ENCODE peak calls at places on chromosomes 7 and 10, in eight cellular contexts. One of them, this sample, is unnamed.

GRCh38 chr10:95250856-95251255 is 39.9 kb downstream of the PDLIM1 start:
- DNase-seq in activated B cell treated with CpG ODN at 0.5 μM for 24 hours: no peak
- DNase-seq in fibroblast of mammary gland: no peak
- DNase-seq in RWPE1: no peak
- DNase-seq in fibroblast of lung: no peak
- DNase-seq in fibroblast of the aortic adventitia: no peak
- DNase-seq in neural crest cell: no peak
- DNase-seq in CD4-positive, alpha-beta T cell: no peak
- DNase-seq in this sample: no peak

GRCh38 chr10:102918817-102919236 is 733 bp downstream of the CNNM2 start:
- DNase-seq in CD4-positive, alpha-beta T cell: no peak
- DNase-seq in neural crest cell: no peak
- DNase-seq in fibroblast of the aortic adventitia: no peak
- DNase-seq in fibroblast of lung: no peak
- DNase-seq in fibroblast of mammary gland: no peak
- DNase-seq in RWPE1: peak
- DNase-seq in activated B cell treated with CpG ODN at 0.5 μM for 24 hours: no peak
- DNase-seq in this sample: no peak

GRCh38 chr7:46015107-46015868 is 94.2 kb upstream of the IGFBP3 start:
- DNase-seq in fibroblast of mammary gland: no peak
- DNase-seq in fibroblast of the aortic adventitia: no peak
- DNase-seq in RWPE1: no peak
- DNase-seq in fibroblast of lung: peak
- DNase-seq in activated B cell treated with CpG ODN at 0.5 μM for 24 hours: no peak
- DNase-seq in neural crest cell: peak
- DNase-seq in CD4-positive, alpha-beta T cell: no peak
- DNase-seq in this sample: no peak

GRCh38 chr7:20172736-20173334 is 44.3 kb downstream of the MACC1 start:
- DNase-seq in activated B cell treated with CpG ODN at 0.5 μM for 24 hours: peak
- DNase-seq in CD4-positive, alpha-beta T cell: no peak
- DNase-seq in neural crest cell: peak
- DNase-seq in RWPE1: peak
- DNase-seq in fibroblast of the aortic adventitia: peak
- DNase-seq in fibroblast of mammary gland: peak
- DNase-seq in fibroblast of lung: peak
- DNase-seq in this sample: peak

GRCh38 chr7:7032221-7032620 is 150.1 kb upstream of the C1GALT1 start:
- DNase-seq in fibroblast of mammary gland: no peak
- DNase-seq in fibroblast of the aortic adventitia: no peak
- DNase-seq in fibroblast of lung: no peak
- DNase-seq in activated B cell treated with CpG ODN at 0.5 μM for 24 hours: no peak
- DNase-seq in CD4-positive, alpha-beta T cell: no peak
- DNase-seq in RWPE1: no peak
- DNase-seq in neural crest cell: no peak
- DNase-seq in this sample: no peak

GRCh38 chr7:72413290-72413689 is 1.2 kb upstream of the CALN1 start:
- DNase-seq in fibroblast of mammary gland: no peak
- DNase-seq in fibroblast of the aortic adventitia: no peak
- DNase-seq in RWPE1: no peak
- DNase-seq in fibroblast of lung: no peak
- DNase-seq in neural crest cell: no peak
- DNase-seq in activated B cell treated with CpG ODN at 0.5 μM for 24 hours: no peak
- DNase-seq in CD4-positive, alpha-beta T cell: no peak
- DNase-seq in this sample: no peak

GRCh38 chr7:108057951-108058391 is 55.0 kb upstream of the LAMB1 start:
- DNase-seq in fibroblast of mammary gland: no peak
- DNase-seq in RWPE1: no peak
- DNase-seq in activated B cell treated with CpG ODN at 0.5 μM for 24 hours: no peak
- DNase-seq in neural crest cell: no peak
- DNase-seq in fibroblast of lung: no peak
- DNase-seq in CD4-positive, alpha-beta T cell: no peak
- DNase-seq in fibroblast of the aortic adventitia: no peak
- DNase-seq in this sample: no peak

GRCh38 chr10:103711351-103711994 is 143.9 kb downstream of the SH3PXD2A start:
- DNase-seq in fibroblast of lung: no peak
- DNase-seq in CD4-positive, alpha-beta T cell: no peak
- DNase-seq in fibroblast of the aortic adventitia: no peak
- DNase-seq in RWPE1: no peak
- DNase-seq in fibroblast of mammary gland: no peak
- DNase-seq in activated B cell treated with CpG ODN at 0.5 μM for 24 hours: no peak
- DNase-seq in neural crest cell: no peak
- DNase-seq in this sample: no peak

GRCh38 chr10:77711683-77712049 is 74.1 kb upstream of the KCNMA1 start:
- DNase-seq in activated B cell treated with CpG ODN at 0.5 μM for 24 hours: no peak
- DNase-seq in neural crest cell: no peak
- DNase-seq in fibroblast of mammary gland: no peak
- DNase-seq in fibroblast of the aortic adventitia: no peak
- DNase-seq in CD4-positive, alpha-beta T cell: no peak
- DNase-seq in RWPE1: no peak
- DNase-seq in fibroblast of lung: no peak
- DNase-seq in this sample: no peak

GRCh38 chr7:143514995-143515735 is 37.5 kb downstream of the TAS2R41 start:
- DNase-seq in fibroblast of mammary gland: peak
- DNase-seq in RWPE1: no peak
- DNase-seq in CD4-positive, alpha-beta T cell: no peak
- DNase-seq in neural crest cell: no peak
- DNase-seq in activated B cell treated with CpG ODN at 0.5 μM for 24 hours: no peak
- DNase-seq in fibroblast of the aortic adventitia: peak
- DNase-seq in fibroblast of lung: no peak
- DNase-seq in this sample: no peak

GRCh38 chr10:24603333-24603732 is 120.4 kb downstream of the ARHGAP21 start:
- DNase-seq in CD4-positive, alpha-beta T cell: no peak
- DNase-seq in fibroblast of the aortic adventitia: peak
- DNase-seq in activated B cell treated with CpG ODN at 0.5 μM for 24 hours: no peak
- DNase-seq in neural crest cell: no peak
- DNase-seq in RWPE1: peak
- DNase-seq in fibroblast of lung: peak
- DNase-seq in fibroblast of mammary gland: peak
- DNase-seq in this sample: peak

GRCh38 chr10:102669206-102670064 is 25.2 kb downstream of the TRIM8 start:
- DNase-seq in fibroblast of the aortic adventitia: no peak
- DNase-seq in activated B cell treated with CpG ODN at 0.5 μM for 24 hours: no peak
- DNase-seq in CD4-positive, alpha-beta T cell: no peak
- DNase-seq in fibroblast of lung: peak
- DNase-seq in RWPE1: peak
- DNase-seq in fibroblast of mammary gland: peak
- DNase-seq in neural crest cell: no peak
- DNase-seq in this sample: peak

GRCh38 chr7:101686030-101686429 is 56.9 kb upstream of the MYL10 start:
- DNase-seq in CD4-positive, alpha-beta T cell: no peak
- DNase-seq in RWPE1: no peak
- DNase-seq in fibroblast of mammary gland: no peak
- DNase-seq in fibroblast of the aortic adventitia: no peak
- DNase-seq in activated B cell treated with CpG ODN at 0.5 μM for 24 hours: no peak
- DNase-seq in neural crest cell: no peak
- DNase-seq in fibroblast of lung: no peak
- DNase-seq in this sample: peak

GRCh38 chr7:149490083-149490482 is 7.5 kb downstream of the ZNF746 start:
- DNase-seq in fibroblast of mammary gland: no peak
- DNase-seq in fibroblast of lung: no peak
- DNase-seq in neural crest cell: no peak
- DNase-seq in CD4-positive, alpha-beta T cell: no peak
- DNase-seq in activated B cell treated with CpG ODN at 0.5 μM for 24 hours: no peak
- DNase-seq in fibroblast of the aortic adventitia: no peak
- DNase-seq in RWPE1: no peak
- DNase-seq in this sample: no peak

GRCh38 chr7:149494738-149495368 is 2.8 kb downstream of the ZNF746 start:
- DNase-seq in activated B cell treated with CpG ODN at 0.5 μM for 24 hours: no peak
- DNase-seq in CD4-positive, alpha-beta T cell: no peak
- DNase-seq in fibroblast of mammary gland: peak
- DNase-seq in neural crest cell: no peak
- DNase-seq in RWPE1: no peak
- DNase-seq in fibroblast of lung: no peak
- DNase-seq in fibroblast of the aortic adventitia: peak
- DNase-seq in this sample: peak

GRCh38 chr7:149493366-149493765 is 4.2 kb downstream of the ZNF746 start:
- DNase-seq in RWPE1: no peak
- DNase-seq in activated B cell treated with CpG ODN at 0.5 μM for 24 hours: no peak
- DNase-seq in neural crest cell: no peak
- DNase-seq in CD4-positive, alpha-beta T cell: no peak
- DNase-seq in fibroblast of mammary gland: no peak
- DNase-seq in fibroblast of lung: no peak
- DNase-seq in fibroblast of the aortic adventitia: no peak
- DNase-seq in this sample: no peak

GRCh38 chr7:149489391-149490024 is 8.1 kb downstream of the ZNF746 start:
- DNase-seq in fibroblast of mammary gland: peak
- DNase-seq in fibroblast of the aortic adventitia: no peak
- DNase-seq in RWPE1: no peak
- DNase-seq in fibroblast of lung: no peak
- DNase-seq in neural crest cell: no peak
- DNase-seq in CD4-positive, alpha-beta T cell: no peak
- DNase-seq in activated B cell treated with CpG ODN at 0.5 μM for 24 hours: no peak
- DNase-seq in this sample: peak
- TF ChIP-seq CTCF in fibroblast of mammary gland: peak
- TF ChIP-seq CTCF in fibroblast of the aortic adventitia: no peak
- TF ChIP-seq CTCF in RWPE1: peak
- TF ChIP-seq CTCF in fibroblast of lung: no peak
- TF ChIP-seq CTCF in neural crest cell: no peak
- TF ChIP-seq CTCF in CD4-positive, alpha-beta T cell: no peak
- TF ChIP-seq CTCF in activated B cell treated with CpG ODN at 0.5 μM for 24 hours: no peak
- TF ChIP-seq CTCF in this sample: peak

GRCh38 chr10:49028639-49029038 is 86.7 kb downstream of the VSTM4 start:
- DNase-seq in fibroblast of the aortic adventitia: no peak
- DNase-seq in CD4-positive, alpha-beta T cell: no peak
- DNase-seq in RWPE1: no peak
- DNase-seq in fibroblast of mammary gland: no peak
- DNase-seq in fibroblast of lung: no peak
- DNase-seq in neural crest cell: no peak
- DNase-seq in activated B cell treated with CpG ODN at 0.5 μM for 24 hours: no peak
- DNase-seq in this sample: no peak
- TF ChIP-seq CTCF in fibroblast of the aortic adventitia: no peak
- TF ChIP-seq CTCF in CD4-positive, alpha-beta T cell: no peak
- TF ChIP-seq CTCF in RWPE1: no peak
- TF ChIP-seq CTCF in fibroblast of mammary gland: no peak
- TF ChIP-seq CTCF in fibroblast of lung: no peak
- TF ChIP-seq CTCF in neural crest cell: no peak
- TF ChIP-seq CTCF in activated B cell treated with CpG ODN at 0.5 μM for 24 hours: no peak
- TF ChIP-seq CTCF in this sample: no peak

GRCh38 chr10:132664407-132664806 is 121.5 kb downstream of the NKX6-2 start:
- DNase-seq in fibroblast of mammary gland: no peak
- DNase-seq in activated B cell treated with CpG ODN at 0.5 μM for 24 hours: no peak
- DNase-seq in fibroblast of lung: no peak
- DNase-seq in neural crest cell: no peak
- DNase-seq in fibroblast of the aortic adventitia: no peak
- DNase-seq in CD4-positive, alpha-beta T cell: no peak
- DNase-seq in RWPE1: no peak
- DNase-seq in this sample: peak

GRCh38 chr10:132665946-132666732 is 119.8 kb downstream of the NKX6-2 start:
- DNase-seq in CD4-positive, alpha-beta T cell: no peak
- DNase-seq in fibroblast of lung: peak
- DNase-seq in activated B cell treated with CpG ODN at 0.5 μM for 24 hours: no peak
- DNase-seq in fibroblast of the aortic adventitia: peak
- DNase-seq in fibroblast of mammary gland: peak
- DNase-seq in RWPE1: peak
- DNase-seq in neural crest cell: no peak
- DNase-seq in this sample: peak

GRCh38 chr10:132663666-132664365 is 122.1 kb downstream of the NKX6-2 start:
- DNase-seq in fibroblast of the aortic adventitia: no peak
- DNase-seq in CD4-positive, alpha-beta T cell: no peak
- DNase-seq in fibroblast of mammary gland: no peak
- DNase-seq in neural crest cell: no peak
- DNase-seq in activated B cell treated with CpG ODN at 0.5 μM for 24 hours: no peak
- DNase-seq in RWPE1: no peak
- DNase-seq in fibroblast of lung: no peak
- DNase-seq in this sample: peak

GRCh38 chr10:132666733-132667612 is 119.0 kb downstream of the NKX6-2 start:
- DNase-seq in fibroblast of mammary gland: peak
- DNase-seq in CD4-positive, alpha-beta T cell: no peak
- DNase-seq in activated B cell treated with CpG ODN at 0.5 μM for 24 hours: no peak
- DNase-seq in fibroblast of the aortic adventitia: peak
- DNase-seq in fibroblast of lung: peak
- DNase-seq in neural crest cell: no peak
- DNase-seq in RWPE1: no peak
- DNase-seq in this sample: peak

DNA sequence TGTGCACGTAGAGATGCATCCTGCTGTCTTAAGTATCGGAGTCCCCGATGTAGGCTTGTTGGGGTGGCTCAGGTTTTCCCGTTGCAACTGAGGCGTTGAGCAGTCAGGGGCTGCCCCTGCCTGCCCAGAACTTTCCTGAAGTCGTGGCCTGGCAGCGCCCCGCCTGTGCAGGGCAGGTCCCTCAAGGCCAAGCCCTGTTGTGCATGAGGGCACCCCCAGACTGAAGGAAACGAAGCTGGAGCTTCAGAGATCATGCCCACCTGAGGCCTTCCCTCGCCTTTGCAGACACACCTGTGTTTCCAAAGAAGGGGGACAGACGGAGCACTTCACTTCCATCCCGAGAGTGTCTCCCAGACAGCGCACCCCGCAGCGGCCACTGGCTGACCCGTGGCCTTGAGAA is 121.1 kb downstream of the NKX6-2 start:
- DNase-seq in fibroblast of the aortic adventitia: no peak
- DNase-seq in RWPE1: no peak
- DNase-seq in activated B cell treated with CpG ODN at 0.5 μM for 24 hours: no peak
- DNase-seq in fibroblast of lung: no peak
- DNase-seq in fibroblast of mammary gland: no peak
- DNase-seq in neural crest cell: no peak
- DNase-seq in CD4-positive, alpha-beta T cell: no peak
- DNase-seq in this sample: no peak
- TF ChIP-seq CTCF in fibroblast of the aortic adventitia: no peak
- TF ChIP-seq CTCF in RWPE1: no peak
- TF ChIP-seq CTCF in activated B cell treated with CpG ODN at 0.5 μM for 24 hours: no peak
- TF ChIP-seq CTCF in fibroblast of lung: no peak
- TF ChIP-seq CTCF in fibroblast of mammary gland: no peak
- TF ChIP-seq CTCF in neural crest cell: no peak
- TF ChIP-seq CTCF in CD4-positive, alpha-beta T cell: no peak
- TF ChIP-seq CTCF in this sample: no peak

GRCh38 chr7:115910541-115911164 is 119.9 kb downstream of the TFEC start:
- DNase-seq in fibroblast of the aortic adventitia: peak
- DNase-seq in CD4-positive, alpha-beta T cell: no peak
- DNase-seq in fibroblast of mammary gland: peak
- DNase-seq in RWPE1: peak
- DNase-seq in activated B cell treated with CpG ODN at 0.5 μM for 24 hours: no peak
- DNase-seq in neural crest cell: no peak
- DNase-seq in fibroblast of lung: peak
- DNase-seq in this sample: peak

GRCh38 chr7:115906690-115907089 is 123.9 kb downstream of the TFEC start:
- DNase-seq in fibroblast of the aortic adventitia: no peak
- DNase-seq in neural crest cell: no peak
- DNase-seq in fibroblast of mammary gland: no peak
- DNase-seq in fibroblast of lung: no peak
- DNase-seq in CD4-positive, alpha-beta T cell: no peak
- DNase-seq in RWPE1: no peak
- DNase-seq in activated B cell treated with CpG ODN at 0.5 μM for 24 hours: no peak
- DNase-seq in this sample: no peak

GRCh38 chr7:115914951-115915350 is 115.6 kb downstream of the TFEC start:
- DNase-seq in neural crest cell: no peak
- DNase-seq in RWPE1: no peak
- DNase-seq in fibroblast of lung: no peak
- DNase-seq in activated B cell treated with CpG ODN at 0.5 μM for 24 hours: no peak
- DNase-seq in CD4-positive, alpha-beta T cell: no peak
- DNase-seq in fibroblast of mammary gland: no peak
- DNase-seq in fibroblast of the aortic adventitia: peak
- DNase-seq in this sample: no peak

DNA sequence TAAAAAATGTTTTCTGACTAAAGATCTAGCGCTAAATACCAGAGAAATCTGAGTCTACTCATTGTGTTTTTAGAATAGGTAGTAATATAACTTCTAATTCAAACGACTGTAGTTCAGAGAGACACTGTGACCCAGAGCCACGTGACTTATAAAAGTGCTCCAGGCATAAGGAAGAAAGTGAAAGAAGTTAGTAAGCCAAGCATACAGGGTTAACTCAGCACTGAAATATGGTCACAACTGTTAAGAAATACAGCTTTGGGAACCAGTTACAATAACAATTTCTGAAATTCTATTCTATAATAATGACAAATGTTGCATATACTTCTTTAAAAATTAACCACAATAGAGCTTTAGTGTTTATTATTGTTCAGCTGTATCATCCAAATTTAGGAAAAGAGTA is 119.1 kb downstream of the TFEC start:
- DNase-seq in fibroblast of the aortic adventitia: peak
- DNase-seq in activated B cell treated with CpG ODN at 0.5 μM for 24 hours: no peak
- DNase-seq in fibroblast of lung: no peak
- DNase-seq in fibroblast of mammary gland: no peak
- DNase-seq in CD4-positive, alpha-beta T cell: no peak
- DNase-seq in RWPE1: no peak
- DNase-seq in neural crest cell: no peak
- DNase-seq in this sample: no peak
- TF ChIP-seq CTCF in fibroblast of the aortic adventitia: no peak
- TF ChIP-seq CTCF in activated B cell treated with CpG ODN at 0.5 μM for 24 hours: no peak
- TF ChIP-seq CTCF in fibroblast of lung: no peak
- TF ChIP-seq CTCF in fibroblast of mammary gland: no peak
- TF ChIP-seq CTCF in CD4-positive, alpha-beta T cell: no peak
- TF ChIP-seq CTCF in RWPE1: no peak
- TF ChIP-seq CTCF in neural crest cell: no peak
- TF ChIP-seq CTCF in this sample: no peak

This sample was measured in MCF 10A.